ENCODE peak calls at places on chromosome 5, in ten cellular contexts. J is GM19239; H is NCI-H524 treated with DMSO at 0.1 percent for 48 hours; W is upper lobe of right lung; R is CD8-positive, alpha-beta T cell; M is HTR-8/SVneo; K is stimulated activated CD4-positive, alpha-beta T cell treated with anti-CD3 and anti-CD28 coated beads, Interleukin-15, amount 100 ng/mL, for 1 hour; G is CD8-positive, alpha-beta memory T cell; P is stomach; D is neural progenitor cell. L is an unnamed sample.

GRCh38 chr5:32687167-32687831 is 23.8 kb upstream of the NPR3 start:
- DNase-seq in J (no peak), H (no peak), W (no peak), R (no peak), M (no peak), K (no peak), G (no peak), P (peak; percentile 64), D (no peak), L (no peak)

GRCh38 chr5:112106878-112107277 is 312.2 kb downstream of the EPB41L4A start:
- DNase-seq in J (no peak), H (no peak), W (no peak), R (no peak), M (no peak), K (no peak), G (no peak), P (no peak), D (no peak), L (no peak)

GRCh38 chr5:85069659-85070640 is 685.3 kb upstream of the EDIL3 start:
- DNase-seq in J (no peak), H (no peak), W (peak; percentile 47), R (no peak), M (no peak), K (no peak), G (no peak), P (no peak), D (no peak), L (no peak)

GRCh38 chr5:127562252-127562651 is 44.8 kb downstream of the PRRC1 start:
- DNase-seq in J (no peak), H (peak; percentile 4), W (no peak), R (no peak), M (no peak), K (no peak), G (no peak), P (no peak), D (peak; percentile 55), L (peak; percentile 68)

GRCh38 chr5:151186052-151186451 is 28.5 kb upstream of the ANXA6 start:
- DNase-seq in J (no peak), H (no peak), W (no peak), R (no peak), M (no peak), K (no peak), G (no peak), P (no peak), D (no peak), L (no peak)

GRCh38 chr5:60463179-60463868 is 236.6 kb downstream of the DEPDC1B start:
- DNase-seq in J (no peak), H (no peak), W (no peak), R (no peak), M (no peak), K (no peak), G (no peak), P (no peak), D (no peak), L (no peak)

GRCh38 chr5:150672237-150672883 is 11.3 kb downstream of the MYOZ3 start:
- DNase-seq in J (no peak), H (no peak), W (peak; percentile 75), R (no peak), M (no peak), K (no peak), G (no peak), P (peak; percentile 47), D (peak; percentile 65), L (peak; percentile 65)

GRCh38 chr5:124706729-124707361 is 39.6 kb downstream of the ZNF608 start:
- DNase-seq in J (no peak), H (peak; percentile 90), W (peak; percentile 70), R (no peak), M (no peak), K (no peak), G (no peak), P (peak; percentile 52), D (no peak), L (peak; percentile 91)

GRCh38 chr5:178322736-178323540 is 90.3 kb upstream of the PHYKPL start:
- DNase-seq in J (no peak), H (no peak), W (peak; percentile 54), R (no peak), M (no peak), K (no peak), G (no peak), P (no peak), D (no peak), L (no peak)

GRCh38 chr5:134135091-134135655 is 20.7 kb downstream of the TCF7 start:
- DNase-seq in J (no peak), H (no peak), W (peak; percentile 16), R (no peak), M (no peak), K (peak; percentile 0), G (no peak), P (no peak), D (no peak), L (no peak)

GRCh38 chr5:86797677-86798076 is 179.9 kb downstream of the COX7C start:
- DNase-seq in J (no peak), H (no peak), W (no peak), R (no peak), M (no peak), K (no peak), G (no peak), P (no peak), D (peak; percentile 60), L (no peak)

GRCh38 chr5:170275376-170275994 is 22.1 kb downstream of the LCP2 start:
- DNase-seq in J (no peak), H (no peak), W (no peak), R (no peak), M (no peak), K (no peak), G (peak; percentile 62), P (no peak), D (no peak), L (no peak)

GRCh38 chr5:2577637-2578036 is 173.8 kb downstream of the IRX2 start:
- DNase-seq in J (no peak), H (no peak), W (no peak), R (no peak), M (no peak), K (no peak), G (no peak), P (no peak), D (no peak), L (no peak)

GRCh38 chr5:125865166-125865815 is 557.9 kb upstream of the GRAMD2B start:
- DNase-seq in J (no peak), H (no peak), W (no peak), R (no peak), M (no peak), K (no peak), G (no peak), P (no peak), D (no peak), L (no peak)

GRCh38 chr5:100905259-100905914 is 2.3 kb upstream of the ST8SIA4 start:
- DNase-seq in J (no peak), H (no peak), W (no peak), R (no peak), M (no peak), K (no peak), G (peak; percentile 45), P (no peak), D (no peak), L (no peak)

GRCh38 chr5:1564182-1564748 is 40.5 kb upstream of the LPCAT1 start:
- DNase-seq in J (no peak), H (no peak), W (no peak), R (no peak), M (no peak), K (no peak), G (no peak), P (peak; percentile 27), D (no peak), L (no peak)

GRCh38 chr5:151075698-151076331 is 5.0 kb downstream of the TNIP1 start:
- DNase-seq in J (no peak), H (no peak), W (peak; percentile 85), R (no peak), M (no peak), K (no peak), G (no peak), P (peak; percentile 73), D (no peak), L (no peak)